ENCODE peak calls at places on chromosomes 16 and 17, in ten cellular contexts. One of them, this sample, is unnamed.

GRCh38 chr16:12900599-12901203 is 697 bp upstream of the SHISA9 start:
- DNase-seq in heart left ventricle: no peak
- DNase-seq in dorsolateral prefrontal cortex: peak; percentile 34
- DNase-seq in brain microvascular endothelial cell: no peak
- DNase-seq in WTC11: peak; percentile 31
- DNase-seq in IMR-90: no peak
- DNase-seq in mammary epithelial cell: no peak
- DNase-seq in thoracic aorta: no peak
- DNase-seq in mucosa of descending colon: no peak
- DNase-seq in astrocyte of the cerebellum: no peak
- DNase-seq in this sample: no peak

GRCh38 chr17:2266045-2266864 is 37.3 kb downstream of the SMG6 start:
- DNase-seq in heart left ventricle: no peak
- DNase-seq in dorsolateral prefrontal cortex: no peak
- DNase-seq in brain microvascular endothelial cell: no peak
- DNase-seq in WTC11: no peak
- DNase-seq in IMR-90: no peak
- DNase-seq in mammary epithelial cell: no peak
- DNase-seq in thoracic aorta: no peak
- DNase-seq in mucosa of descending colon: no peak
- DNase-seq in astrocyte of the cerebellum: no peak
- DNase-seq in this sample: no peak

GRCh38 chr16:29148867-29149272 is 164.0 kb downstream of the LAT start:
- DNase-seq in heart left ventricle: peak; percentile 41
- DNase-seq in dorsolateral prefrontal cortex: no peak
- DNase-seq in brain microvascular endothelial cell: no peak
- DNase-seq in WTC11: no peak
- DNase-seq in IMR-90: no peak
- DNase-seq in mammary epithelial cell: no peak
- DNase-seq in thoracic aorta: no peak
- DNase-seq in mucosa of descending colon: peak; percentile 81
- DNase-seq in astrocyte of the cerebellum: no peak
- DNase-seq in this sample: no peak

GRCh38 chr16:80671281-80671849 is 130.6 kb downstream of the DYNLRB2 start:
- DNase-seq in heart left ventricle: no peak
- DNase-seq in dorsolateral prefrontal cortex: no peak
- DNase-seq in brain microvascular endothelial cell: no peak
- DNase-seq in WTC11: no peak
- DNase-seq in IMR-90: no peak
- DNase-seq in mammary epithelial cell: no peak
- DNase-seq in thoracic aorta: no peak
- DNase-seq in mucosa of descending colon: no peak
- DNase-seq in astrocyte of the cerebellum: no peak
- DNase-seq in this sample: no peak

GRCh38 chr17:15239471-15239870 is 25.7 kb downstream of the PMP22 start:
- DNase-seq in heart left ventricle: no peak
- DNase-seq in dorsolateral prefrontal cortex: no peak
- DNase-seq in brain microvascular endothelial cell: no peak
- DNase-seq in WTC11: no peak
- DNase-seq in IMR-90: no peak
- DNase-seq in mammary epithelial cell: no peak
- DNase-seq in thoracic aorta: no peak
- DNase-seq in mucosa of descending colon: no peak
- DNase-seq in astrocyte of the cerebellum: no peak
- DNase-seq in this sample: no peak

GRCh38 chr16:88665148-88665547 is 2.3 kb upstream of the MVD start:
- DNase-seq in heart left ventricle: peak; percentile 55
- DNase-seq in dorsolateral prefrontal cortex: no peak
- DNase-seq in brain microvascular endothelial cell: no peak
- DNase-seq in WTC11: no peak
- DNase-seq in IMR-90: no peak
- DNase-seq in mammary epithelial cell: no peak
- DNase-seq in thoracic aorta: no peak
- DNase-seq in mucosa of descending colon: no peak
- DNase-seq in astrocyte of the cerebellum: no peak
- DNase-seq in this sample: no peak

GRCh38 chr17:50934672-50935200 is 68.6 kb upstream of the TOB1 start:
- DNase-seq in heart left ventricle: no peak
- DNase-seq in dorsolateral prefrontal cortex: peak; percentile 83
- DNase-seq in brain microvascular endothelial cell: no peak
- DNase-seq in WTC11: no peak
- DNase-seq in IMR-90: no peak
- DNase-seq in mammary epithelial cell: no peak
- DNase-seq in thoracic aorta: no peak
- DNase-seq in mucosa of descending colon: no peak
- DNase-seq in astrocyte of the cerebellum: no peak
- DNase-seq in this sample: no peak

GRCh38 chr17:17084941-17085340 is 42.7 kb downstream of the MPRIP start:
- DNase-seq in heart left ventricle: no peak
- DNase-seq in dorsolateral prefrontal cortex: peak; percentile 8
- DNase-seq in brain microvascular endothelial cell: no peak
- DNase-seq in WTC11: no peak
- DNase-seq in IMR-90: no peak
- DNase-seq in mammary epithelial cell: no peak
- DNase-seq in thoracic aorta: no peak
- DNase-seq in mucosa of descending colon: no peak
- DNase-seq in astrocyte of the cerebellum: no peak
- DNase-seq in this sample: no peak

GRCh38 chr16:53996961-53997360 is 289.6 kb downstream of the IRX3 start:
- DNase-seq in heart left ventricle: no peak
- DNase-seq in dorsolateral prefrontal cortex: no peak
- DNase-seq in brain microvascular endothelial cell: no peak
- DNase-seq in WTC11: no peak
- DNase-seq in IMR-90: no peak
- DNase-seq in mammary epithelial cell: no peak
- DNase-seq in thoracic aorta: no peak
- DNase-seq in mucosa of descending colon: no peak
- DNase-seq in astrocyte of the cerebellum: no peak
- DNase-seq in this sample: no peak

GRCh38 chr16:48574766-48575165 is 35.2 kb downstream of the N4BP1 start:
- DNase-seq in heart left ventricle: no peak
- DNase-seq in dorsolateral prefrontal cortex: no peak
- DNase-seq in brain microvascular endothelial cell: no peak
- DNase-seq in WTC11: no peak
- DNase-seq in IMR-90: no peak
- DNase-seq in mammary epithelial cell: peak; percentile 56
- DNase-seq in thoracic aorta: no peak
- DNase-seq in mucosa of descending colon: no peak
- DNase-seq in astrocyte of the cerebellum: no peak
- DNase-seq in this sample: no peak

GRCh38 chr16:70254095-70254964 is 2.6 kb upstream of the EXOSC6 start:
- DNase-seq in heart left ventricle: no peak
- DNase-seq in dorsolateral prefrontal cortex: no peak
- DNase-seq in brain microvascular endothelial cell: peak; percentile 56
- DNase-seq in WTC11: no peak
- DNase-seq in IMR-90: peak; percentile 11
- DNase-seq in mammary epithelial cell: no peak
- DNase-seq in thoracic aorta: no peak
- DNase-seq in mucosa of descending colon: no peak
- DNase-seq in astrocyte of the cerebellum: no peak
- DNase-seq in this sample: no peak

DNA sequence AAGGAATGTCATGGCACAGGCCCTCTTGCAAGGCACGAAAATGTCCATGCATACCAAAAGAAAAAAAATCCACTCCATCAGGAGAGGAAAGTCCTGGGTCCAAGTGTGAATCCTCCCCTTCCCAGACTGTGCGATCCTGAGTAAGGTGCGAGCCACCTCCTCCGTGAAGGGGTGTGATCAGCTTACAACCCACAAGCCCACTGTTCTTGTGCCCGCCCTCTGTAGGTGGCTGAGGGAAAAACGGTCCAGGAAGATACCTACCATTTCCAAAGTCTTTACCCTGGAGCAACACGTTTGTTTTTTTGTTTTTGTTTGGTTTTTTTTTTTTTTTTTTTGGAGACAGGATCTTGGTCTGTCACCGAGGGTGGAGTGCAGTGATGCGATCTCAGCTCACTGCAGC is 116.5 kb downstream of the ZNF423 start:
- DNase-seq in heart left ventricle: no peak
- DNase-seq in dorsolateral prefrontal cortex: no peak
- DNase-seq in brain microvascular endothelial cell: no peak
- DNase-seq in WTC11: peak; percentile 69
- DNase-seq in IMR-90: no peak
- DNase-seq in mammary epithelial cell: no peak
- DNase-seq in thoracic aorta: no peak
- DNase-seq in mucosa of descending colon: peak; percentile 0
- DNase-seq in astrocyte of the cerebellum: no peak
- DNase-seq in this sample: no peak
- TF ChIP-seq CTCF in heart left ventricle: no peak
- TF ChIP-seq CTCF in dorsolateral prefrontal cortex: no peak
- TF ChIP-seq CTCF in brain microvascular endothelial cell: peak; percentile 33
- TF ChIP-seq CTCF in WTC11: no peak
- TF ChIP-seq CTCF in IMR-90: no peak
- TF ChIP-seq CTCF in mammary epithelial cell: no peak
- TF ChIP-seq CTCF in thoracic aorta: no peak
- TF ChIP-seq CTCF in mucosa of descending colon: no peak
- TF ChIP-seq CTCF in astrocyte of the cerebellum: no peak
- TF ChIP-seq CTCF in this sample: no peak

GRCh38 chr16:8904018-8904430 is 21.9 kb downstream of the LITAFD start:
- DNase-seq in heart left ventricle: no peak
- DNase-seq in dorsolateral prefrontal cortex: no peak
- DNase-seq in brain microvascular endothelial cell: no peak
- DNase-seq in WTC11: no peak
- DNase-seq in IMR-90: no peak
- DNase-seq in mammary epithelial cell: no peak
- DNase-seq in thoracic aorta: no peak
- DNase-seq in mucosa of descending colon: no peak
- DNase-seq in astrocyte of the cerebellum: no peak
- DNase-seq in this sample: no peak

GRCh38 chr16:8907096-8907495 is 24.9 kb downstream of the LITAFD start:
- DNase-seq in heart left ventricle: no peak
- DNase-seq in dorsolateral prefrontal cortex: no peak
- DNase-seq in brain microvascular endothelial cell: no peak
- DNase-seq in WTC11: no peak
- DNase-seq in IMR-90: no peak
- DNase-seq in mammary epithelial cell: no peak
- DNase-seq in thoracic aorta: no peak
- DNase-seq in mucosa of descending colon: no peak
- DNase-seq in astrocyte of the cerebellum: no peak
- DNase-seq in this sample: no peak

GRCh38 chr16:8903004-8903403 is 20.9 kb downstream of the LITAFD start:
- DNase-seq in heart left ventricle: no peak
- DNase-seq in dorsolateral prefrontal cortex: no peak
- DNase-seq in brain microvascular endothelial cell: no peak
- DNase-seq in WTC11: no peak
- DNase-seq in IMR-90: no peak
- DNase-seq in mammary epithelial cell: no peak
- DNase-seq in thoracic aorta: no peak
- DNase-seq in mucosa of descending colon: no peak
- DNase-seq in astrocyte of the cerebellum: no peak
- DNase-seq in this sample: no peak

GRCh38 chr16:8905795-8906591 is 23.8 kb downstream of the LITAFD start:
- DNase-seq in heart left ventricle: no peak
- DNase-seq in dorsolateral prefrontal cortex: no peak
- DNase-seq in brain microvascular endothelial cell: no peak
- DNase-seq in WTC11: peak; percentile 55
- DNase-seq in IMR-90: no peak
- DNase-seq in mammary epithelial cell: no peak
- DNase-seq in thoracic aorta: no peak
- DNase-seq in mucosa of descending colon: no peak
- DNase-seq in astrocyte of the cerebellum: no peak
- DNase-seq in this sample: no peak

GRCh38 chr16:8905168-8905762 is 23.1 kb downstream of the LITAFD start:
- DNase-seq in heart left ventricle: no peak
- DNase-seq in dorsolateral prefrontal cortex: no peak
- DNase-seq in brain microvascular endothelial cell: peak; percentile 41
- DNase-seq in WTC11: no peak
- DNase-seq in IMR-90: peak; percentile 45
- DNase-seq in mammary epithelial cell: no peak
- DNase-seq in thoracic aorta: no peak
- DNase-seq in mucosa of descending colon: no peak
- DNase-seq in astrocyte of the cerebellum: no peak
- DNase-seq in this sample: no peak
- TF ChIP-seq CTCF in heart left ventricle: no peak
- TF ChIP-seq CTCF in dorsolateral prefrontal cortex: no peak
- TF ChIP-seq CTCF in brain microvascular endothelial cell: peak; percentile 69
- TF ChIP-seq CTCF in WTC11: no peak
- TF ChIP-seq CTCF in IMR-90: peak; percentile 49
- TF ChIP-seq CTCF in mammary epithelial cell: peak; percentile 32
- TF ChIP-seq CTCF in thoracic aorta: no peak
- TF ChIP-seq CTCF in mucosa of descending colon: no peak
- TF ChIP-seq CTCF in astrocyte of the cerebellum: peak; percentile 72
- TF ChIP-seq CTCF in this sample: peak; percentile 52

DNA sequence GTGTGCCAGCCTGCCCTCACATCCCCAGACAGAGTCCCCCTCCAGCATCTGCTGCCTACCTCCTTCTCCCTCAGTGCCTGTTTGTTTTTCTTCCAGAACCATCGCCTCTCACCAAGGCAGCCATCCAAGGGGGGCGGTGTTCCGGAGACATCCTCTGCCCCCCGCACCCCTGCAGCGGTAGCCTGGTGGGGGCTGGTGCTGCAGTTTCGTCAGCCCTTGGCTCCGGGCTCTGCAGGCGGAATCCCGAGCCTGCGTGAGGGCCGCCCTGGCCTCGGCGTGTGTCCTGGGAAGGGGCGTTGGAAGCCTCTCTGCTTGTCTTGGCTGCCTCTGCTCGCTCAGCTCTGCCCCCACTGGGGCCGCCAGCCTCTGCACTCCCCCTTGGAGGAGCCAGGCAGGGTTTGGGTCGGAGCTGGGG is 126.0 kb upstream of the CIBAR2 start:
- DNase-seq in heart left ventricle: peak; percentile 56
- DNase-seq in dorsolateral prefrontal cortex: peak; percentile 75
- DNase-seq in brain microvascular endothelial cell: peak; percentile 68
- DNase-seq in WTC11: peak; percentile 77
- DNase-seq in IMR-90: peak; percentile 95
- DNase-seq in mammary epithelial cell: no peak
- DNase-seq in thoracic aorta: peak; percentile 74
- DNase-seq in mucosa of descending colon: peak; percentile 73
- DNase-seq in astrocyte of the cerebellum: peak; percentile 66
- DNase-seq in this sample: peak; percentile 80
- TF ChIP-seq CTCF in heart left ventricle: no peak
- TF ChIP-seq CTCF in dorsolateral prefrontal cortex: peak; percentile 13
- TF ChIP-seq CTCF in brain microvascular endothelial cell: peak; percentile 47
- TF ChIP-seq CTCF in WTC11: no peak
- TF ChIP-seq CTCF in IMR-90: peak; percentile 37
- TF ChIP-seq CTCF in mammary epithelial cell: no peak
- TF ChIP-seq CTCF in thoracic aorta: peak; percentile 25
- TF ChIP-seq CTCF in mucosa of descending colon: no peak
- TF ChIP-seq CTCF in astrocyte of the cerebellum: peak; percentile 36
- TF ChIP-seq CTCF in this sample: peak; percentile 19

GRCh38 chr17:38894276-38894675 is 24.4 kb downstream of the LASP1 start:
- DNase-seq in heart left ventricle: no peak
- DNase-seq in dorsolateral prefrontal cortex: no peak
- DNase-seq in brain microvascular endothelial cell: no peak
- DNase-seq in WTC11: peak; percentile 9
- DNase-seq in IMR-90: no peak
- DNase-seq in mammary epithelial cell: no peak
- DNase-seq in thoracic aorta: no peak
- DNase-seq in mucosa of descending colon: no peak
- DNase-seq in astrocyte of the cerebellum: no peak
- DNase-seq in this sample: no peak
- TF ChIP-seq CTCF in heart left ventricle: no peak
- TF ChIP-seq CTCF in dorsolateral prefrontal cortex: no peak
- TF ChIP-seq CTCF in brain microvascular endothelial cell: no peak
- TF ChIP-seq CTCF in WTC11: no peak
- TF ChIP-seq CTCF in IMR-90: no peak
- TF ChIP-seq CTCF in mammary epithelial cell: no peak
- TF ChIP-seq CTCF in thoracic aorta: no peak
- TF ChIP-seq CTCF in mucosa of descending colon: no peak
- TF ChIP-seq CTCF in astrocyte of the cerebellum: no peak
- TF ChIP-seq CTCF in this sample: no peak

GRCh38 chr17:27354491-27355081 is 60.7 kb downstream of the WSB1 start:
- DNase-seq in heart left ventricle: no peak
- DNase-seq in dorsolateral prefrontal cortex: no peak
- DNase-seq in brain microvascular endothelial cell: no peak
- DNase-seq in WTC11: no peak
- DNase-seq in IMR-90: no peak
- DNase-seq in mammary epithelial cell: peak; percentile 51
- DNase-seq in thoracic aorta: no peak
- DNase-seq in mucosa of descending colon: no peak
- DNase-seq in astrocyte of the cerebellum: no peak
- DNase-seq in this sample: no peak
- TF ChIP-seq CTCF in heart left ventricle: no peak
- TF ChIP-seq CTCF in dorsolateral prefrontal cortex: no peak
- TF ChIP-seq CTCF in brain microvascular endothelial cell: peak; percentile 2
- TF ChIP-seq CTCF in WTC11: no peak
- TF ChIP-seq CTCF in IMR-90: no peak
- TF ChIP-seq CTCF in mammary epithelial cell: no peak
- TF ChIP-seq CTCF in thoracic aorta: no peak
- TF ChIP-seq CTCF in mucosa of descending colon: no peak
- TF ChIP-seq CTCF in astrocyte of the cerebellum: no peak
- TF ChIP-seq CTCF in this sample: no peak

This sample was measured in AG09319.